ENCODE peak calls at places on chromosomes 12 and 14, in six cellular contexts. F is prostate gland, V is esophagus muscularis mucosa, X is transverse colon, B is sigmoid colon, W is stomach. E is an unnamed sample.

GRCh38 chr14:71454010-71454409 is 478.2 kb upstream of the RGS6 start:
- DNase-seq in F (no peak), V (no peak), X (no peak), B (no peak), W (no peak), E (no peak)

GRCh38 chr12:130920711-130921381 is 32.9 kb upstream of the ADGRD1 start:
- DNase-seq in F (no peak), V (no peak), X (peak; percentile 39), B (peak; percentile 92), W (peak; percentile 33), E (no peak)

GRCh38 chr14:76091036-76091435 is 60.7 kb upstream of the GPATCH2L start:
- DNase-seq in F (peak; percentile 8), V (no peak), X (no peak), B (peak; percentile 78), W (no peak), E (peak; percentile 36)

GRCh38 chr14:71576472-71576871 is 355.8 kb upstream of the RGS6 start:
- DNase-seq in F (no peak), V (no peak), X (no peak), B (no peak), W (no peak), E (no peak)

GRCh38 chr12:110314308-110314707 is 33.3 kb downstream of the ATP2A2 start:
- DNase-seq in F (no peak), V (no peak), X (no peak), B (no peak), W (no peak), E (no peak)

GRCh38 chr12:63098851-63099250 is 52.1 kb downstream of the AVPR1A start:
- DNase-seq in F (no peak), V (no peak), X (no peak), B (no peak), W (no peak), E (no peak)

GRCh38 chr12:31778687-31779086 is 49.9 kb upstream of the AMN1 start:
- DNase-seq in F (no peak), V (no peak), X (no peak), B (no peak), W (no peak), E (no peak)

GRCh38 chr14:69423279-69423678 is 24.8 kb downstream of the SLC39A9 start:
- DNase-seq in F (no peak), V (no peak), X (no peak), B (no peak), W (no peak), E (no peak)

GRCh38 chr12:117468016-117468415 is 106.6 kb upstream of the NOS1 start:
- DNase-seq in F (no peak), V (no peak), X (no peak), B (no peak), W (no peak), E (no peak)

GRCh38 chr14:35808076-35808657 is 928 bp downstream of the RALGAPA1 start:
- DNase-seq in F (peak; percentile 68), V (no peak), X (peak; percentile 63), B (no peak), W (peak; percentile 38), E (no peak)

GRCh38 chr14:36505892-36506731 is 13.9 kb downstream of the NKX2-1 start:
- DNase-seq in F (no peak), V (no peak), X (no peak), B (no peak), W (no peak), E (no peak)

GRCh38 chr12:111462134-111462821 is 56.6 kb downstream of the SH2B3 start:
- DNase-seq in F (no peak), V (no peak), X (no peak), B (no peak), W (no peak), E (no peak)

GRCh38 chr14:67940476-67940875 is 120.9 kb downstream of the RAD51B start:
- DNase-seq in F (peak; percentile 34), V (no peak), X (no peak), B (no peak), W (no peak), E (no peak)

GRCh38 chr14:49769581-49770211 is 1.7 kb downstream of the KLHDC2 start:
- DNase-seq in F (no peak), V (no peak), X (peak; percentile 18), B (no peak), W (no peak), E (no peak)

GRCh38 chr12:12736759-12737676 is 19.9 kb downstream of the CDKN1B start:
- DNase-seq in F (no peak), V (no peak), X (peak; percentile 46), B (no peak), W (no peak), E (no peak)

GRCh38 chr12:28555729-28556128 is 365.5 kb downstream of the CCDC91 start:
- DNase-seq in F (no peak), V (no peak), X (no peak), B (no peak), W (no peak), E (no peak)

GRCh38 chr12:69639400-69640016 is 28.8 kb upstream of the LRRC10 start:
- DNase-seq in F (peak; percentile 21), V (no peak), X (peak; percentile 66), B (peak; percentile 70), W (peak; percentile 67), E (peak; percentile 57)

GRCh38 chr14:94018308-94018707 is 7.8 kb upstream of the OTUB2 start:
- DNase-seq in F (no peak), V (no peak), X (no peak), B (no peak), W (no peak), E (no peak)

GRCh38 chr14:20675669-20676068 is 8.7 kb upstream of the RNASE4 start:
- DNase-seq in F (no peak), V (no peak), X (no peak), B (no peak), W (no peak), E (no peak)

GRCh38 chr12:51320695-51321320 is 3.2 kb downstream of the BIN2 start:
- DNase-seq in F (no peak), V (no peak), X (peak; percentile 46), B (no peak), W (no peak), E (no peak)

GRCh38 chr12:77625441-77625840 is 205.3 kb upstream of the NAV3 start:
- DNase-seq in F (no peak), V (no peak), X (no peak), B (no peak), W (no peak), E (no peak)

GRCh38 chr12:54000105-54000773 is at the start of gene HOXC9:
- DNase-seq in F (no peak), V (no peak), X (no peak), B (no peak), W (no peak), E (no peak)

GRCh38 chr12:818733-819132 is 66.4 kb downstream of the WNK1 start:
- DNase-seq in F (no peak), V (no peak), X (no peak), B (no peak), W (no peak), E (no peak)

GRCh38 chr12:114668151-114668891 is 15.7 kb downstream of the TBX3 start:
- DNase-seq in F (peak; percentile 94), V (no peak), X (peak; percentile 90), B (peak; percentile 84), W (peak; percentile 82), E (peak; percentile 61)

GRCh38 chr12:57464569-57464968 is 5.0 kb downstream of the GLI1 start:
- DNase-seq in F (no peak), V (no peak), X (no peak), B (no peak), W (no peak), E (no peak)

GRCh38 chr12:57461904-57462306 is 2.3 kb downstream of the GLI1 start:
- DNase-seq in F (no peak), V (no peak), X (no peak), B (no peak), W (no peak), E (no peak)

GRCh38 chr12:57460457-57461325 is 1.1 kb downstream of the GLI1 start:
- DNase-seq in F (no peak), V (no peak), X (no peak), B (no peak), W (no peak), E (no peak)

GRCh38 chr12:57461326-57461903 is 1.8 kb downstream of the GLI1 start:
- DNase-seq in F (peak; percentile 41), V (no peak), X (peak; percentile 78), B (peak; percentile 91), W (peak; percentile 46), E (no peak)

GRCh38 chr12:57462307-57463253 is 3.0 kb downstream of the GLI1 start:
- DNase-seq in F (peak; percentile 82), V (no peak), X (peak; percentile 91), B (peak; percentile 95), W (peak; percentile 87), E (peak; percentile 89)
- TF ChIP-seq POLR2A in F (peak; percentile 50), V (no peak), X (peak; percentile 39), B (no peak), W (no peak), E (no peak)

DNA sequence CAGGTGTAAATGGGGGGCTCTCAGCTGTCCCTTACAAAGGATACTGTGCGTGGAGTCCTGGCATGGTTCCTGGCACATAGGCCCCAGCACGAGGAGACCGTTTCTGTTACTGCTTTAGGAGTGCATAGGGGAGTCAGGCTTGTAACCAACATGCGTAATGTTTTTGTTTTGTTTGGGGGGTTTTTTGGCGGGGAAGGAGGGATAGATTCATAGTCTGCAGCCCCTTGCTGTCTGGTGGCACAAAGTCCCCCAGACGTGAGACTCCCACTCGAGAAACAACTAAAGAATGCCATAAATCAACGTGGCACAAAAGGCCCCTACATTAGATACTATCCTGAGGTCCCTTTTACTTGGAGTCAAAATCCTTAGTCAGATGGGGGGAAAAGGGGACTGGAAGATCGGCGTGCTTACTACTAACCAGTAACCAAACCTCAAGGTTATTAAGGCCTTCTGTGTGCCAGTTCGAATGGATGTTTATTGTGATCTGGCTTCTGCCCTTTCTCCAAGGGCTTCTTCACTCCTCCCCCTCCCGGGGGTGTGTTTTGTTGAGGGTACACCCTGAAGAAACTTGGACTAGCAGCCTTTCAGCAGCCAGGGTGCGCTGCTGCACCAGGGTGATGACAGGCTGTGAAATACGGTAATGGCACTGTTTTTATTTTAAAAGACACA is 873 bp downstream of the ISCU start:
- DNase-seq in F (peak; percentile 76), V (peak; percentile 94), X (peak; percentile 92), B (peak; percentile 93), W (peak; percentile 81), E (no peak)
- TF ChIP-seq POLR2AphosphoS5 in F (peak; percentile 70), V (peak; percentile 72), X (peak; percentile 77), B (peak; percentile 50), W (peak; percentile 48), E (no peak)

GRCh38 chr12:85550924-85551323 is 270.9 kb downstream of the ALX1 start:
- DNase-seq in F (no peak), V (no peak), X (no peak), B (no peak), W (no peak), E (no peak)
- TF ChIP-seq POLR2A in F (no peak), V (no peak), X (no peak), B (no peak), W (no peak), E (no peak)

GRCh38 chr12:108826115-108826806 is 31.1 kb downstream of the SSH1 start:
- DNase-seq in F (no peak), V (no peak), X (peak; percentile 32), B (peak; percentile 88), W (no peak), E (no peak)
- TF ChIP-seq POLR2AphosphoS5 in F (peak; percentile 6), V (peak; percentile 61), X (peak; percentile 36), B (peak; percentile 15), W (peak; percentile 41), E (no peak)

E was measured in GM12891.